ENCODE peak calls at places on chromosome 5, in ten cellular contexts. K is pancreas, Y is ascending aorta, L is AG04450, J is tibial nerve, H is aorta, P is body of pancreas, U is A673, R is caudate nucleus, A is transverse colon. Z is an unnamed sample.

GRCh38 chr5:149708981-149709594 is 21.0 kb upstream of the PPARGC1B start:
- DNase-seq in P (no peak), R (no peak), U (no peak), K (no peak), L (no peak), H (no peak), A (no peak), Y (no peak), J (no peak), Z (no peak)

GRCh38 chr5:130874861-130875419 is 290.1 kb downstream of the HINT1 start:
- DNase-seq in A (no peak), Y (no peak), H (no peak), P (no peak), U (no peak), L (no peak), R (no peak), K (no peak), J (no peak), Z (no peak)

GRCh38 chr5:36459191-36460135 is 146.9 kb upstream of the SLC1A3 start:
- DNase-seq in A (no peak), L (no peak), K (no peak), U (peak), H (no peak), Y (no peak), R (no peak), J (no peak), P (no peak), Z (no peak)

GRCh38 chr5:6713274-6714181 is at the start of gene TENT4A:
- DNase-seq in R (no peak), H (peak), K (peak), L (no peak), A (peak), P (no peak), J (no peak), Y (peak), U (no peak), Z (no peak)

GRCh38 chr5:36552626-36553393 is 53.6 kb upstream of the SLC1A3 start:
- DNase-seq in H (no peak), U (peak), J (no peak), Y (no peak), K (no peak), L (no peak), R (no peak), A (no peak), P (no peak), Z (no peak)

GRCh38 chr5:159444441-159445082 is 114.3 kb upstream of the IL12B start:
- DNase-seq in U (peak), R (no peak), L (peak), J (no peak), P (no peak), A (no peak), Y (no peak), K (no peak), H (no peak), Z (no peak)

GRCh38 chr5:1363160-1363559 is 18.3 kb upstream of the CLPTM1L start:
- DNase-seq in J (no peak), R (no peak), K (no peak), H (no peak), U (no peak), Y (no peak), A (no peak), P (no peak), L (no peak), Z (no peak)

GRCh38 chr5:43683884-43684471 is 81.0 kb downstream of the NNT start:
- DNase-seq in K (no peak), H (no peak), R (no peak), U (no peak), P (no peak), J (peak), Y (peak), L (no peak), A (no peak), Z (no peak)

GRCh38 chr5:107778651-107779050 is 107.9 kb upstream of the EFNA5 start:
- DNase-seq in Y (no peak), J (no peak), K (no peak), L (no peak), U (no peak), P (no peak), R (no peak), A (no peak), H (no peak), Z (no peak)

GRCh38 chr5:78647411-78647818 is 1.2 kb downstream of the LHFPL2 start:
- DNase-seq in R (no peak), K (peak), Y (peak), L (no peak), H (no peak), P (peak), J (no peak), U (peak), A (peak), Z (peak)

GRCh38 chr5:93925321-93925720 is 183.9 kb upstream of the POU5F2 start:
- DNase-seq in J (no peak), R (no peak), L (no peak), A (no peak), P (no peak), U (no peak), Y (no peak), K (no peak), H (no peak), Z (no peak)

GRCh38 chr5:38931731-38932130 is 85.9 kb downstream of the OSMR start:
- DNase-seq in U (no peak), J (no peak), P (no peak), Y (no peak), R (no peak), A (no peak), H (no peak), L (no peak), K (no peak), Z (no peak)

GRCh38 chr5:172931001-172931536 is 28.2 kb upstream of the RPL26L1 start:
- DNase-seq in U (no peak), K (no peak), H (peak), L (peak), J (peak), Y (peak), R (no peak), P (peak), A (no peak), Z (no peak)

GRCh38 chr5:37712750-37713149 is 127.1 kb downstream of the GDNF start:
- DNase-seq in H (no peak), A (no peak), L (no peak), P (no peak), J (no peak), U (no peak), R (no peak), K (no peak), Y (no peak), Z (no peak)

GRCh38 chr5:129593525-129593924 is 133.4 kb downstream of the ADAMTS19 start:
- DNase-seq in L (no peak), U (no peak), K (no peak), Y (no peak), P (no peak), R (no peak), A (no peak), H (no peak), J (no peak), Z (no peak)

GRCh38 chr5:134247825-134248224 is 22.0 kb upstream of the PPP2CA start:
- DNase-seq in Y (no peak), R (no peak), A (no peak), P (no peak), H (no peak), J (no peak), U (no peak), K (no peak), L (no peak), Z (no peak)

GRCh38 chr5:135846311-135846710 is 11.8 kb downstream of the SLC25A48 start:
- DNase-seq in L (no peak), U (no peak), P (no peak), R (no peak), A (no peak), Y (no peak), H (no peak), K (no peak), J (no peak), Z (no peak)

GRCh38 chr5:168916266-168916665 is 337.1 kb upstream of the PANK3 start:
- DNase-seq in P (peak), H (peak), L (no peak), Y (no peak), K (peak), A (peak), U (no peak), J (peak), R (no peak), Z (no peak)

GRCh38 chr5:6096101-6096500 is 282.2 kb downstream of the MED10 start:
- DNase-seq in K (no peak), J (no peak), A (no peak), H (no peak), P (no peak), L (no peak), U (no peak), Y (no peak), R (no peak), Z (no peak)

GRCh38 chr5:52624291-52624690 is 163.4 kb upstream of the ITGA1 start:
- DNase-seq in L (no peak), J (no peak), P (no peak), Y (no peak), R (no peak), U (no peak), K (no peak), A (no peak), H (no peak), Z (no peak)

GRCh38 chr5:179678238-179679013 is 2.4 kb downstream of the CBY3 start:
- DNase-seq in Y (peak), H (peak), U (peak), R (peak), A (peak), K (peak), J (peak), L (peak), P (peak), Z (peak)

GRCh38 chr5:179680014-179680779 is 637 bp downstream of the CBY3 start:
- DNase-seq in Y (no peak), A (no peak), R (no peak), K (no peak), P (no peak), U (no peak), H (no peak), L (no peak), J (no peak), Z (no peak)

GRCh38 chr5:179679014-179679674 is 1.7 kb downstream of the CBY3 start:
- DNase-seq in Y (peak), J (peak), K (peak), U (peak), H (peak), L (no peak), A (peak), P (peak), R (peak), Z (peak)

DNA sequence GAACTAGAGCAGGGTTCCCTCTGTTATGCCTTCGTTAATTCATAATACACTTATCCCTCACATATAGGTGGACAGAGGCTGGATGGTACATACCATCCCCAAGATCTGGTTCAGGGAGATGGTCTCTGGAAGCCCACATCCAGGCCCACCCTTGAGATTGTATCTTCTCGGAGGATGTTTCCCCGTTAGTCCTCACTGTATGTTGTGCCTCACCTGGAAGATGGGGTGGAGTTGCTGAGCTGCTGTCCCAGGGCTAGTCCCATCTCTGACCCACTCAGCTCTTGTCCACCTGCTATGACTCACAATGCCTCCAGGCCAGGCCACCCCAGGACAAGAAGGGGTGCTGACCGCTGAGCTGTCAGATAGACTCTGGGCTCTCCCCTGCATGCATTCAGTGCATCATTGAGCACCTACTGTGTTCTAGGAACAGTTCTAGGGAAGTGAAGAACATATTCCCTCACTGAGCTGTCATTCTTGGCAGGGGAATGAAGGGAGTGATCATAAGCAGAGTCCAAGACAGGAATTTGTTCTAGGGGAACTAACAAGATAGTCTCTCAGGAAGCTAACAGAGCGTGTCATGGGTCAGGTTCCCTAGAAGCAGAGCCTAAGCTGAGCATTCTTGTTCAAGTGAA is at the start of gene CBY3:
- DNase-seq in R (no peak), J (no peak), H (no peak), L (no peak), Y (no peak), A (no peak), K (no peak), U (no peak), P (no peak), Z (no peak)
- H3K27ac ChIP-seq in R (no peak), J (no peak), H (no peak), L (no peak), Y (no peak), A (no peak), K (no peak), U (no peak), P (no peak), Z (no peak)

GRCh38 chr5:65085181-65085580 is 316.5 kb downstream of the CWC27 start:
- DNase-seq in A (no peak), U (no peak), Y (no peak), L (no peak), J (no peak), K (no peak), P (no peak), H (no peak), R (no peak), Z (no peak)
- H3K27ac ChIP-seq in A (no peak), U (no peak), Y (no peak), L (no peak), J (no peak), K (no peak), P (no peak), H (no peak), R (no peak), Z (no peak)

DNA sequence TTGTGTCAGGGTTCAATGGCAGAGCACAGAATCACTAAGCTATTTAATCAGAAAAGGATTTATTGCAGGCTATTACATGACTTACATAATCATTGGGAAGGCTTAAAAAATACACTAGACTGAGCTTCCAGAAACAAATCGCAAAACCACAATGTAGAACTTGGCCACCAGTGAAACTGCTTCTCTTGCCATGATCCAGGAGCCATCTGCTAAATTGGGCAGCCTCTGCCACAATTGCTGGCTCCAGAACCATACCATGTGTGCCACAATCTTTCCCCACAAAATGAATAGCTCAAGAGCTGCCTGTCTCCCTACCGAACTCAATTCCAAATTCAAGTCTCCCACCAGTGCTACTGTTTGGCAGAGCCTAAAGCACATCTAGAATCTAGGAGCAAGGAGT is 9.8 kb upstream of the ERAP1 start:
- DNase-seq in P (no peak), K (no peak), J (no peak), A (no peak), Y (no peak), L (no peak), U (no peak), H (no peak), R (no peak), Z (no peak)
- H3K27ac ChIP-seq in P (no peak), K (no peak), J (no peak), A (no peak), Y (no peak), L (no peak), U (no peak), H (no peak), R (no peak), Z (no peak)

GRCh38 chr5:157744055-157745011 is 821 bp downstream of the LSM11 start:
- DNase-seq in U (no peak), R (no peak), L (no peak), A (peak), K (peak), P (no peak), J (no peak), Y (no peak), H (peak), Z (peak)
- H3K27ac ChIP-seq in U (peak), R (no peak), L (no peak), A (peak), K (no peak), P (no peak), J (peak), Y (no peak), H (no peak), Z (no peak)

GRCh38 chr5:76380346-76381074 is 22.6 kb upstream of the IQGAP2 start:
- DNase-seq in P (no peak), L (no peak), R (no peak), Y (no peak), K (no peak), U (no peak), J (no peak), A (no peak), H (no peak), Z (no peak)
- H3K27ac ChIP-seq in P (no peak), L (no peak), R (no peak), Y (no peak), K (no peak), U (no peak), J (no peak), A (peak), H (no peak), Z (no peak)

GRCh38 chr5:112737088-112737471 is 605 bp upstream of the APC start:
- DNase-seq in J (no peak), R (no peak), Y (no peak), L (no peak), U (no peak), A (no peak), H (no peak), K (no peak), P (no peak), Z (no peak)
- H3K27ac ChIP-seq in J (peak), R (peak), Y (peak), L (no peak), U (peak), A (peak), H (no peak), K (no peak), P (no peak), Z (peak)

GRCh38 chr5:33583332-33583731 is 142.6 kb downstream of the TARS1 start:
- DNase-seq in U (no peak), K (no peak), L (no peak), H (no peak), J (no peak), R (no peak), A (no peak), Y (no peak), P (no peak), Z (no peak)
- H3K27ac ChIP-seq in U (no peak), K (no peak), L (no peak), H (no peak), J (no peak), R (no peak), A (no peak), Y (no peak), P (no peak), Z (no peak)

GRCh38 chr5:80159133-80159815 is 96.6 kb downstream of the SERINC5 start:
- DNase-seq in P (no peak), Y (no peak), A (no peak), K (no peak), J (no peak), L (no peak), U (no peak), H (no peak), R (no peak), Z (no peak)

GRCh38 chr5:80153586-80154126 is 102.2 kb downstream of the SERINC5 start:
- DNase-seq in Y (no peak), K (no peak), R (no peak), J (no peak), P (no peak), L (no peak), H (no peak), A (peak), U (no peak), Z (peak)

GRCh38 chr5:80154749-80155148 is 101.1 kb downstream of the SERINC5 start:
- DNase-seq in P (no peak), K (no peak), Y (no peak), A (no peak), U (no peak), J (no peak), R (no peak), L (no peak), H (no peak), Z (no peak)

GRCh38 chr5:80152778-80153177 is 103.1 kb downstream of the SERINC5 start:
- DNase-seq in P (no peak), U (no peak), H (no peak), R (no peak), J (no peak), Y (no peak), A (no peak), L (no peak), K (no peak), Z (no peak)

GRCh38 chr5:80156156-80156555 is 99.7 kb downstream of the SERINC5 start:
- DNase-seq in K (no peak), L (no peak), R (no peak), Y (no peak), H (no peak), P (no peak), U (no peak), A (no peak), J (no peak), Z (no peak)
- H3K27ac ChIP-seq in K (no peak), L (no peak), R (no peak), Y (no peak), H (no peak), P (no peak), U (no peak), A (no peak), J (peak), Z (peak)

DNA sequence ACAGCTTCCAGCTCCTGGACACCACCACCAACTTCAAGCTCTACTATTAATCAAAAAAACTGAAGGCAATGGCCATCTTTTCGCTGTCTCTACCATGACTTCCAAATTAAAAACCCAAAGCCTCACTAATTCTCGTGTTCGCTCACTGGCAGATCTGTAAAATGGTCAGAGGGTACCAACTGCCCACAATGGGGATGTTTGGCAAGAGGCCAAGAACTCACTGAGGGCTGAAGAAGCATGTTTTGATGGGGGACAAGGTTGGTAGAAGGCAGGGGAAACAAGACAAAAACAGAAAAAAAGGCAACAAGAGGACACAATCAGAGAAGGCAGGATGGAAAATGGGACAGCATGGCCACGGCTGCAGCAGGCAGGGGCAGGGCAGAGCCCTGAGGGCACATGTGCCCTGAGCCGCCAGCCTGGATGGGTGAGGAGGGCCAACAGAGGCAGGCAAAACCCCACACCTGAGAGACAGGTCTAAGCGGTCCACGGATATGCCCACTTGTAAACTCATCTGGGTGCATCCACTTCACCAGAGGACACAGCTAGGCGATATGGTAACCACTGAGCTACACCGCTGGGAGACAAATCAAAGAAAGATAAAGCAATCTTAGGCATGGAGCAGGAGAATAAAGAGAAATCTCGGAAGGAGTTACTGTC is 50.3 kb downstream of the PFDN1 start:
- DNase-seq in P (no peak), L (no peak), A (no peak), R (no peak), J (no peak), H (no peak), K (no peak), U (no peak), Y (no peak), Z (no peak)
- H3K27ac ChIP-seq in P (no peak), L (peak), A (no peak), R (no peak), J (peak), H (no peak), K (no peak), U (peak), Y (peak), Z (no peak)